ENCODE peak calls at places on chromosome 5, in ten cellular contexts. One of them, this sample, is unnamed.

GRCh38 chr5:145856285-145856818 is 16.5 kb downstream of the GRXCR2 start:
- DNase-seq in AG09309: no peak
- DNase-seq in mucosa of descending colon: peak
- DNase-seq in mammary epithelial cell: peak
- DNase-seq in BJ: no peak
- DNase-seq in fibroblast of lung: peak
- DNase-seq in endothelial cell of umbilical vein: peak
- DNase-seq in OCI-LY7: no peak
- DNase-seq in suprapubic skin: no peak
- DNase-seq in colonic mucosa: no peak
- DNase-seq in this sample: no peak

GRCh38 chr5:137689306-137689705 is 46.6 kb downstream of the KLHL3 start:
- DNase-seq in fibroblast of lung: no peak
- DNase-seq in mammary epithelial cell: no peak
- DNase-seq in OCI-LY7: no peak
- DNase-seq in mucosa of descending colon: no peak
- DNase-seq in BJ: no peak
- DNase-seq in colonic mucosa: no peak
- DNase-seq in AG09309: no peak
- DNase-seq in endothelial cell of umbilical vein: no peak
- DNase-seq in suprapubic skin: no peak
- DNase-seq in this sample: no peak

GRCh38 chr5:135005076-135005475 is 29.0 kb downstream of the PITX1 start:
- DNase-seq in endothelial cell of umbilical vein: no peak
- DNase-seq in mammary epithelial cell: no peak
- DNase-seq in fibroblast of lung: no peak
- DNase-seq in AG09309: no peak
- DNase-seq in mucosa of descending colon: no peak
- DNase-seq in BJ: no peak
- DNase-seq in suprapubic skin: no peak
- DNase-seq in colonic mucosa: no peak
- DNase-seq in OCI-LY7: no peak
- DNase-seq in this sample: no peak

GRCh38 chr5:33261305-33261704 is 179.5 kb upstream of the TARS1 start:
- DNase-seq in BJ: peak
- DNase-seq in endothelial cell of umbilical vein: peak
- DNase-seq in suprapubic skin: no peak
- DNase-seq in OCI-LY7: no peak
- DNase-seq in fibroblast of lung: peak
- DNase-seq in AG09309: peak
- DNase-seq in mucosa of descending colon: no peak
- DNase-seq in mammary epithelial cell: peak
- DNase-seq in colonic mucosa: no peak
- DNase-seq in this sample: no peak

GRCh38 chr5:115379622-115380344 is 83.3 kb upstream of the CCDC112 start:
- DNase-seq in fibroblast of lung: peak
- DNase-seq in BJ: no peak
- DNase-seq in colonic mucosa: peak
- DNase-seq in mucosa of descending colon: peak
- DNase-seq in suprapubic skin: no peak
- DNase-seq in OCI-LY7: no peak
- DNase-seq in AG09309: no peak
- DNase-seq in mammary epithelial cell: peak
- DNase-seq in endothelial cell of umbilical vein: no peak
- DNase-seq in this sample: peak

GRCh38 chr5:172404746-172405145 is 49.6 kb downstream of the SH3PXD2B start:
- DNase-seq in OCI-LY7: no peak
- DNase-seq in colonic mucosa: no peak
- DNase-seq in BJ: no peak
- DNase-seq in endothelial cell of umbilical vein: no peak
- DNase-seq in suprapubic skin: no peak
- DNase-seq in mammary epithelial cell: no peak
- DNase-seq in AG09309: no peak
- DNase-seq in fibroblast of lung: no peak
- DNase-seq in mucosa of descending colon: no peak
- DNase-seq in this sample: no peak

GRCh38 chr5:106680330-106680729 is 990.4 kb downstream of the EFNA5 start:
- DNase-seq in AG09309: no peak
- DNase-seq in fibroblast of lung: no peak
- DNase-seq in BJ: no peak
- DNase-seq in endothelial cell of umbilical vein: peak
- DNase-seq in suprapubic skin: no peak
- DNase-seq in OCI-LY7: no peak
- DNase-seq in mammary epithelial cell: no peak
- DNase-seq in colonic mucosa: no peak
- DNase-seq in mucosa of descending colon: no peak
- DNase-seq in this sample: no peak

GRCh38 chr5:16669776-16670175 is 53.0 kb upstream of the RETREG1 start:
- DNase-seq in AG09309: no peak
- DNase-seq in colonic mucosa: no peak
- DNase-seq in endothelial cell of umbilical vein: peak
- DNase-seq in OCI-LY7: no peak
- DNase-seq in mucosa of descending colon: no peak
- DNase-seq in suprapubic skin: no peak
- DNase-seq in fibroblast of lung: peak
- DNase-seq in BJ: no peak
- DNase-seq in mammary epithelial cell: no peak
- DNase-seq in this sample: no peak

GRCh38 chr5:67193479-67193878 is 3.1 kb downstream of the CD180 start:
- DNase-seq in BJ: no peak
- DNase-seq in OCI-LY7: no peak
- DNase-seq in AG09309: no peak
- DNase-seq in fibroblast of lung: no peak
- DNase-seq in colonic mucosa: no peak
- DNase-seq in endothelial cell of umbilical vein: no peak
- DNase-seq in mammary epithelial cell: no peak
- DNase-seq in mucosa of descending colon: no peak
- DNase-seq in suprapubic skin: no peak
- DNase-seq in this sample: no peak

GRCh38 chr5:102483736-102484135 is 15.1 kb downstream of the SLCO6A1 start:
- DNase-seq in endothelial cell of umbilical vein: no peak
- DNase-seq in OCI-LY7: no peak
- DNase-seq in mammary epithelial cell: peak
- DNase-seq in BJ: no peak
- DNase-seq in mucosa of descending colon: no peak
- DNase-seq in AG09309: no peak
- DNase-seq in fibroblast of lung: peak
- DNase-seq in suprapubic skin: no peak
- DNase-seq in colonic mucosa: no peak
- DNase-seq in this sample: no peak

GRCh38 chr5:113003763-113004162 is 27.2 kb downstream of the DCP2 start:
- DNase-seq in suprapubic skin: no peak
- DNase-seq in endothelial cell of umbilical vein: no peak
- DNase-seq in colonic mucosa: no peak
- DNase-seq in fibroblast of lung: no peak
- DNase-seq in BJ: no peak
- DNase-seq in mammary epithelial cell: no peak
- DNase-seq in mucosa of descending colon: no peak
- DNase-seq in AG09309: no peak
- DNase-seq in OCI-LY7: no peak
- DNase-seq in this sample: no peak

GRCh38 chr5:180600554-180601041 is 9.3 kb upstream of the SCGB3A1 start:
- DNase-seq in colonic mucosa: no peak
- DNase-seq in mammary epithelial cell: no peak
- DNase-seq in mucosa of descending colon: peak
- DNase-seq in suprapubic skin: peak
- DNase-seq in AG09309: no peak
- DNase-seq in OCI-LY7: no peak
- DNase-seq in endothelial cell of umbilical vein: no peak
- DNase-seq in fibroblast of lung: no peak
- DNase-seq in BJ: no peak
- DNase-seq in this sample: no peak

GRCh38 chr5:71955718-71956117 is 151.6 kb upstream of the MAP1B start:
- DNase-seq in BJ: no peak
- DNase-seq in colonic mucosa: no peak
- DNase-seq in mucosa of descending colon: no peak
- DNase-seq in mammary epithelial cell: peak
- DNase-seq in fibroblast of lung: no peak
- DNase-seq in OCI-LY7: no peak
- DNase-seq in endothelial cell of umbilical vein: no peak
- DNase-seq in suprapubic skin: no peak
- DNase-seq in AG09309: no peak
- DNase-seq in this sample: no peak

GRCh38 chr5:141760193-141760592 is 78.2 kb upstream of the ARAP3 start:
- DNase-seq in BJ: no peak
- DNase-seq in colonic mucosa: no peak
- DNase-seq in mucosa of descending colon: no peak
- DNase-seq in AG09309: no peak
- DNase-seq in mammary epithelial cell: no peak
- DNase-seq in OCI-LY7: peak
- DNase-seq in fibroblast of lung: no peak
- DNase-seq in endothelial cell of umbilical vein: no peak
- DNase-seq in suprapubic skin: no peak
- DNase-seq in this sample: no peak

GRCh38 chr5:42985129-42986037 is 54.7 kb downstream of the ANXA2R start:
- DNase-seq in BJ: no peak
- DNase-seq in fibroblast of lung: peak
- DNase-seq in AG09309: no peak
- DNase-seq in mucosa of descending colon: no peak
- DNase-seq in suprapubic skin: no peak
- DNase-seq in colonic mucosa: no peak
- DNase-seq in endothelial cell of umbilical vein: peak
- DNase-seq in OCI-LY7: no peak
- DNase-seq in mammary epithelial cell: peak
- DNase-seq in this sample: no peak

GRCh38 chr5:171596391-171596878 is 177.0 kb downstream of the FGF18 start:
- DNase-seq in colonic mucosa: no peak
- DNase-seq in mucosa of descending colon: no peak
- DNase-seq in OCI-LY7: no peak
- DNase-seq in fibroblast of lung: peak
- DNase-seq in suprapubic skin: peak
- DNase-seq in BJ: peak
- DNase-seq in endothelial cell of umbilical vein: peak
- DNase-seq in mammary epithelial cell: no peak
- DNase-seq in AG09309: no peak
- DNase-seq in this sample: no peak

GRCh38 chr5:102853680-102854079 is 98.6 kb downstream of the PAM start:
- DNase-seq in mammary epithelial cell: no peak
- DNase-seq in fibroblast of lung: peak
- DNase-seq in OCI-LY7: no peak
- DNase-seq in endothelial cell of umbilical vein: peak
- DNase-seq in colonic mucosa: no peak
- DNase-seq in BJ: no peak
- DNase-seq in AG09309: peak
- DNase-seq in mucosa of descending colon: no peak
- DNase-seq in suprapubic skin: no peak
- DNase-seq in this sample: no peak

GRCh38 chr5:636951-637350 is 24.8 kb downstream of the CEP72 start:
- DNase-seq in mammary epithelial cell: no peak
- DNase-seq in OCI-LY7: no peak
- DNase-seq in mucosa of descending colon: peak
- DNase-seq in colonic mucosa: peak
- DNase-seq in endothelial cell of umbilical vein: no peak
- DNase-seq in fibroblast of lung: no peak
- DNase-seq in BJ: no peak
- DNase-seq in AG09309: no peak
- DNase-seq in suprapubic skin: peak
- DNase-seq in this sample: no peak
- H3K4me3 ChIP-seq in mammary epithelial cell: no peak
- H3K4me3 ChIP-seq in OCI-LY7: no peak
- H3K4me3 ChIP-seq in mucosa of descending colon: no peak
- H3K4me3 ChIP-seq in colonic mucosa: no peak
- H3K4me3 ChIP-seq in endothelial cell of umbilical vein: no peak
- H3K4me3 ChIP-seq in fibroblast of lung: no peak
- H3K4me3 ChIP-seq in BJ: no peak
- H3K4me3 ChIP-seq in AG09309: no peak
- H3K4me3 ChIP-seq in suprapubic skin: no peak
- H3K4me3 ChIP-seq in this sample: no peak

DNA sequence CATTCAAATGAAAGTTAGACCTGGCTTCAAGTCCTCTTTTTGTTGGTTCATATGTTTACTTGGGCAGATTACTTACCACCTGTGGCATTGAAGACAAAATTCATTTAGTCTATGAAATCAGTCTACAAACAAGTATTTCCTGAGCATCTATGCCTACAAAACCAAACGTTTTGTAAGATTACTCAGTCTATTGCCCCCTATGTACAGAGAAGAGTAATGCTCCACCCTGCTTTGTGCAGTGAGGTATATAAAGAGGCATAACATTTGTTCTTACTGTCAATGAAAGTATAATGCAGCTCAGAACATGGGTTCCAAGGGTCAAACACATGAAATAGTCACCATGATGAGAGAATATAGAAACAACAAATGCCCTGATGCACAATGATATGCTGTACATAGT is 580.7 kb downstream of the KIF4B start:
- DNase-seq in BJ: no peak
- DNase-seq in suprapubic skin: no peak
- DNase-seq in OCI-LY7: no peak
- DNase-seq in mucosa of descending colon: no peak
- DNase-seq in fibroblast of lung: no peak
- DNase-seq in endothelial cell of umbilical vein: no peak
- DNase-seq in colonic mucosa: no peak
- DNase-seq in AG09309: no peak
- DNase-seq in mammary epithelial cell: no peak
- DNase-seq in this sample: no peak
- TF ChIP-seq CTCF in BJ: no peak
- TF ChIP-seq CTCF in suprapubic skin: no peak
- TF ChIP-seq CTCF in OCI-LY7: peak
- TF ChIP-seq CTCF in mucosa of descending colon: no peak
- TF ChIP-seq CTCF in fibroblast of lung: no peak
- TF ChIP-seq CTCF in endothelial cell of umbilical vein: no peak
- TF ChIP-seq CTCF in colonic mucosa: no peak
- TF ChIP-seq CTCF in AG09309: no peak
- TF ChIP-seq CTCF in mammary epithelial cell: peak
- TF ChIP-seq CTCF in this sample: peak

DNA sequence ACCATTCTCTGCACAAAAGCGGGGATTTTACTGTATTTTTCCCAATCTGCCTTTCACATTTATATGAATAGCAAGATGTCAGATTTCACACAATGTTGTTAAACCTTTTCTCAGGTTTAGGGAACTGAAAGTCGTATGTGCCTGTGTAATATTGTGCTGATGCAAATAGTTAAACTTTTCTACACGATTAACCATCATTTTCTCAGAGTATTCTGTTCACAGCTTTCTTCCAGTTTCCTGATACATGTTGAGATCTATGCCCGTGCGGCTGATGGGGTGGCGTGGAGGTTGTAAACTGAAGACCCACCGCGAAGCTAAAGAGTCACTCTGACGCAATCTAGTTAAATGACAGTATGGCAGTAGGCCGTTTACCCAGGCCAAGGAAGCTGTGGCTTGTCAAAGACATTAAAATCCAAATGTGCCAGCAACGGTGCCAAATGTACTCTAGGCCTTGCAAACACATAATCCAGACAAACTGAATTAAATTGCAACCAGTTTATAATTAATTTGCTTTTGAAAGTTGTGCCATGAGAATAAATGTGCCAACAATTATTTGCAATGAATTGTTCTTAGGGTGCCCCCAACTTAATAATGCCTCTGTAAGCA is 145.7 kb downstream of the EBF1 start:
- DNase-seq in AG09309: no peak
- DNase-seq in colonic mucosa: no peak
- DNase-seq in endothelial cell of umbilical vein: no peak
- DNase-seq in mammary epithelial cell: no peak
- DNase-seq in mucosa of descending colon: no peak
- DNase-seq in suprapubic skin: no peak
- DNase-seq in BJ: no peak
- DNase-seq in OCI-LY7: peak
- DNase-seq in fibroblast of lung: no peak
- DNase-seq in this sample: no peak
- H3K4me3 ChIP-seq in AG09309: no peak
- H3K4me3 ChIP-seq in colonic mucosa: no peak
- H3K4me3 ChIP-seq in endothelial cell of umbilical vein: no peak
- H3K4me3 ChIP-seq in mammary epithelial cell: no peak
- H3K4me3 ChIP-seq in mucosa of descending colon: no peak
- H3K4me3 ChIP-seq in suprapubic skin: no peak
- H3K4me3 ChIP-seq in BJ: no peak
- H3K4me3 ChIP-seq in OCI-LY7: peak
- H3K4me3 ChIP-seq in fibroblast of lung: no peak
- H3K4me3 ChIP-seq in this sample: no peak

GRCh38 chr5:157324237-157324636 is 58.3 kb downstream of the CYFIP2 start:
- DNase-seq in endothelial cell of umbilical vein: no peak
- DNase-seq in AG09309: no peak
- DNase-seq in OCI-LY7: no peak
- DNase-seq in mammary epithelial cell: no peak
- DNase-seq in mucosa of descending colon: no peak
- DNase-seq in BJ: no peak
- DNase-seq in suprapubic skin: no peak
- DNase-seq in colonic mucosa: no peak
- DNase-seq in fibroblast of lung: no peak
- DNase-seq in this sample: no peak
- TF ChIP-seq CTCF in endothelial cell of umbilical vein: no peak
- TF ChIP-seq CTCF in AG09309: no peak
- TF ChIP-seq CTCF in OCI-LY7: peak
- TF ChIP-seq CTCF in mammary epithelial cell: peak
- TF ChIP-seq CTCF in mucosa of descending colon: no peak
- TF ChIP-seq CTCF in BJ: peak
- TF ChIP-seq CTCF in suprapubic skin: no peak
- TF ChIP-seq CTCF in colonic mucosa: no peak
- TF ChIP-seq CTCF in fibroblast of lung: peak
- TF ChIP-seq CTCF in this sample: peak

This sample was measured in epithelial cell of proximal tubule.